ENCODE peak calls at places on chromosome 13, in eight cellular contexts. E, L, A, B, J, M, D and K are unnamed samples.

GRCh38 chr13:50170447-50171037 is 155.3 kb downstream of the KCNRG start:
- DNase-seq in E (no peak), L (no peak), A (no peak), B (no peak), J (no peak), M (no peak), D (no peak), K (no peak)

GRCh38 chr13:19597523-19597922 is 35.9 kb upstream of the MPHOSPH8 start:
- DNase-seq in E (no peak), L (no peak), A (no peak), B (no peak), J (no peak), M (no peak), D (peak; percentile 74), K (no peak)

GRCh38 chr13:94400874-94401273 is 78.6 kb downstream of the DCT start:
- DNase-seq in E (peak; percentile 84), L (no peak), A (no peak), B (no peak), J (no peak), M (no peak), D (no peak), K (no peak)

GRCh38 chr13:44713793-44714469 is 137.8 kb upstream of the TSC22D1 start:
- DNase-seq in E (no peak), L (no peak), A (no peak), B (no peak), J (peak; percentile 45), M (peak; percentile 43), D (peak; percentile 99), K (no peak)

GRCh38 chr13:114112826-114113322 is 19.5 kb downstream of the RASA3 start:
- DNase-seq in E (no peak), L (no peak), A (no peak), B (peak; percentile 28), J (no peak), M (no peak), D (no peak), K (no peak)

GRCh38 chr13:95156208-95156607 is 145.0 kb downstream of the ABCC4 start:
- DNase-seq in E (no peak), L (no peak), A (no peak), B (no peak), J (no peak), M (no peak), D (peak; percentile 16), K (no peak)

GRCh38 chr13:111033172-111034133 is 81.7 kb upstream of the ARHGEF7 start:
- DNase-seq in E (no peak), L (no peak), A (no peak), B (no peak), J (no peak), M (no peak), D (no peak), K (no peak)

GRCh38 chr13:114136576-114136975 is 4.2 kb upstream of the RASA3 start:
- DNase-seq in E (no peak), L (no peak), A (no peak), B (no peak), J (no peak), M (no peak), D (no peak), K (no peak)

GRCh38 chr13:106232680-106233079 is 302.8 kb downstream of the EFNB2 start:
- DNase-seq in E (peak; percentile 58), L (no peak), A (no peak), B (no peak), J (no peak), M (no peak), D (no peak), K (no peak)

GRCh38 chr13:30789360-30789862 is 54.1 kb downstream of the ALOX5AP start:
- DNase-seq in E (no peak), L (no peak), A (no peak), B (no peak), J (no peak), M (no peak), D (no peak), K (peak; percentile 50)

GRCh38 chr13:73991884-73992283 is 142.3 kb downstream of the KLF12 start:
- DNase-seq in E (no peak), L (no peak), A (no peak), B (no peak), J (no peak), M (no peak), D (no peak), K (no peak)

GRCh38 chr13:113937497-113938140 is 36.3 kb downstream of the C13orf46 start:
- DNase-seq in E (no peak), L (no peak), A (no peak), B (no peak), J (no peak), M (no peak), D (no peak), K (no peak)

GRCh38 chr13:110341445-110342247 is 34.6 kb downstream of the COL4A2 start:
- DNase-seq in E (no peak), L (no peak), A (peak; percentile 29), B (no peak), J (no peak), M (no peak), D (peak; percentile 65), K (no peak)

GRCh38 chr13:46178143-46178542 is 3.8 kb downstream of the LCP1 start:
- DNase-seq in E (no peak), L (no peak), A (no peak), B (no peak), J (no peak), M (no peak), D (no peak), K (no peak)

GRCh38 chr13:41145136-41145908 is 12.7 kb upstream of the KBTBD6 start:
- DNase-seq in E (no peak), L (no peak), A (no peak), B (no peak), J (no peak), M (no peak), D (peak; percentile 35), K (no peak)

GRCh38 chr13:29859971-29860370 is 9.6 kb upstream of the UBL3 start:
- DNase-seq in E (no peak), L (no peak), A (no peak), B (no peak), J (no peak), M (no peak), D (peak; percentile 71), K (no peak)

GRCh38 chr13:60623131-60623530 is 226.1 kb downstream of the TDRD3 start:
- DNase-seq in E (no peak), L (no peak), A (no peak), B (no peak), J (no peak), M (no peak), D (no peak), K (no peak)

GRCh38 chr13:20359335-20359734 is 127.2 kb upstream of the GJB6 start:
- DNase-seq in E (no peak), L (no peak), A (no peak), B (no peak), J (no peak), M (peak; percentile 19), D (peak; percentile 100), K (no peak)

GRCh38 chr13:33925563-33925962 is 107.6 kb downstream of the RFC3 start:
- DNase-seq in E (no peak), L (no peak), A (no peak), B (no peak), J (no peak), M (no peak), D (no peak), K (no peak)

GRCh38 chr13:92196566-92197256 is 798.3 kb downstream of the GPC5 start:
- DNase-seq in E (no peak), L (no peak), A (no peak), B (no peak), J (no peak), M (no peak), D (peak; percentile 24), K (no peak)

GRCh38 chr13:102777716-102778115 is 4.1 kb upstream of the TEX30 start:
- DNase-seq in E (no peak), L (no peak), A (no peak), B (no peak), J (no peak), M (no peak), D (no peak), K (no peak)

GRCh38 chr13:97912139-97912535 is 41.3 kb upstream of the IPO5 start:
- DNase-seq in E (no peak), L (no peak), A (no peak), B (no peak), J (no peak), M (no peak), D (no peak), K (no peak)

GRCh38 chr13:97914537-97914936 is 38.9 kb upstream of the IPO5 start:
- DNase-seq in E (no peak), L (no peak), A (no peak), B (no peak), J (no peak), M (no peak), D (peak; percentile 79), K (no peak)

GRCh38 chr13:97913206-97913605 is 40.3 kb upstream of the IPO5 start:
- DNase-seq in E (no peak), L (no peak), A (no peak), B (no peak), J (no peak), M (no peak), D (no peak), K (no peak)

GRCh38 chr13:97911311-97912138 is 42.0 kb upstream of the IPO5 start:
- DNase-seq in E (no peak), L (no peak), A (peak; percentile 45), B (no peak), J (peak; percentile 64), M (peak; percentile 0), D (peak; percentile 40), K (peak; percentile 14)
- TF ChIP-seq CTCF in E (peak; percentile 50), L (peak; percentile 46), A (peak; percentile 39), B (no peak), J (peak; percentile 79), M (no peak), D (no peak), K (peak; percentile 47)

DNA sequence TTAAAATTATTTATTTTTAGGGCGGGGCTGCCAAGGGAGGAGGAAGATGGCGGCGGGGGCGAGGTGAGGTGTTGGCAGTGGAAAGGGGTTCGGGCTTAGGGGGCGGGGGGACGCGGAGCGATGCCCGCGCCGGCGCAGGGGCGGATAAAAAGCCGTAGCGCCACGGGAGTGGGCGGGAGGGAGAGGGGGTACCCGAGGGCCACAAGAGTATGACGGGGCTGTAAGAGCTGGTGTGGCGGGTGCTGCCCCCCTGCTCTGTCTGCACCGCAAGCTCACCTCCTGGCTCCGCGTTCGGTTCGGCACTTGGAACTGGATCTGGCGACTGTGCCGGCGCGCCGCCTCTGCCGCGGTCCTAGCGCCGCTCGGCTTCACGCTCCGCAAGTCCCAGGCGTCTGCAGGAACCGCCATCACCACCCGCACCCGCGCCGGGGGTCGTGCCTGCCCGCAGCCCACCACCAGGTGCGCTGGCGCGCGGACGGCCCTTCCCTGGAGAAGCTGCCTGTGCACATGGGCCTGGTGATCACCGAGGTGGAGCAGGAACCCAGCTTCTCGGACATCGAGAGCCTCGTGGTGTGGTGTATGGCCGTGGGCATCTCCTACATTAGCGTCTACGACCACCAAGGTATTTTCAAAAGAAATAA is 265.2 kb upstream of the SGCG start:
- DNase-seq in E (no peak), L (peak; percentile 58), A (peak; percentile 48), B (no peak), J (peak; percentile 88), M (peak; percentile 13), D (peak; percentile 65), K (no peak)
- TF ChIP-seq CTCF in E (no peak), L (peak; percentile 50), A (no peak), B (no peak), J (peak; percentile 57), M (no peak), D (no peak), K (no peak)

GRCh38 chr13:98189841-98190505 is 12.9 kb upstream of the RNF113B start:
- DNase-seq in E (no peak), L (no peak), A (peak; percentile 39), B (no peak), J (no peak), M (no peak), D (no peak), K (no peak)
- TF ChIP-seq CTCF in E (no peak), L (peak; percentile 39), A (peak; percentile 8), B (no peak), J (no peak), M (no peak), D (no peak), K (no peak)

GRCh38 chr13:27354379-27354778 is 70.0 kb upstream of the GTF3A start:
- DNase-seq in E (no peak), L (no peak), A (no peak), B (no peak), J (no peak), M (no peak), D (peak; percentile 60), K (no peak)
- TF ChIP-seq CTCF in E (no peak), L (no peak), A (no peak), B (no peak), J (no peak), M (no peak), D (peak; percentile 34), K (no peak)